ENCODE peak calls at places on chromosomes 1 and 21, in four cellular contexts. B is HepG2, S is HCT116, Z is K562. I is an unnamed sample.

GRCh38 chr1:241716915-241717651 is 65.0 kb downstream of the WDR64 start:
- DNase-seq in S (no peak), B (no peak), Z (no peak), I (no peak)

GRCh38 chr1:20716232-20716631 is 1.6 kb downstream of the KIF17 start:
- DNase-seq in S (no peak), B (no peak), Z (no peak), I (no peak)

GRCh38 chr1:208219659-208220282 is 24.4 kb downstream of the PLXNA2 start:
- DNase-seq in S (no peak), B (no peak), Z (peak), I (no peak)

GRCh38 chr1:222288056-222288455 is 259.8 kb downstream of the HHIPL2 start:
- DNase-seq in S (peak), Z (no peak), B (no peak), I (no peak)

GRCh38 chr1:143611159-143611558 is 360.6 kb downstream of the FAM72C start:
- DNase-seq in S (no peak), B (no peak), Z (no peak), I (no peak)

GRCh38 chr1:172897738-172898137 is 153.0 kb downstream of the TNFSF18 start:
- DNase-seq in B (no peak), Z (no peak), S (no peak), I (no peak)

GRCh38 chr1:35454616-35455015 is 102.6 kb downstream of the KIAA0319L start:
- DNase-seq in B (peak), S (no peak), Z (no peak), I (no peak)

GRCh38 chr1:64934115-64934880 is 32.1 kb downstream of the JAK1 start:
- DNase-seq in Z (peak), S (no peak), B (peak), I (no peak)

GRCh38 chr21:39263372-39263771 is 50.1 kb downstream of the BRWD1 start:
- DNase-seq in S (peak), Z (no peak), B (no peak), I (no peak)

GRCh38 chr1:185045793-185046441 is 559 bp downstream of the RNF2 start:
- DNase-seq in Z (peak), S (no peak), B (no peak), I (no peak)

GRCh38 chr1:26546375-26546774 is 16.8 kb downstream of the RPS6KA1 start:
- DNase-seq in S (no peak), B (no peak), Z (no peak), I (no peak)
- TF ChIP-seq TCF7L2 in S (no peak), B (no peak), Z (no peak), I (no peak)

DNA sequence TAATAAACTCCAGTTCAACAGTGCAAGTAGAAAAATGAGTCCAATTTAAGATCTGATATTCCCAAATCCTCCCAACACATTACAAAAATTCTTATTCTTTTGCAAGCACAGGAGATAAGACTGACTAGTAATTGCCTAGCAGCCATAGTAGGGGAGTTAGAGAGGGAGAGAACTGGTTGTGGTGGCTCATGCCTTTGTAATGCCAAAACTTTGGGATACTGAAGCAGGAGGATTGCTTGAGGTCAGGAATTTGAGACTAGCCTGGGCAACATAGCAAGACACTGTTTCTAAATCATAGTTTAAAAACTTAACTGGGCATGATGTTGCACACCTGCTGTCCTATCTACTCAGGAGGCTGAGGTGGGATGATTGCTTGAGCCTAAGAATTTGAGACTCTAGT is 26.7 kb upstream of the PAPPA2 start:
- DNase-seq in Z (no peak), S (no peak), B (no peak), I (no peak)
- TF ChIP-seq TCF7L2 in Z (no peak), S (no peak), B (no peak), I (no peak)

GRCh38 chr1:229716064-229716463 is 90.0 kb downstream of the URB2 start:
- DNase-seq in S (no peak), Z (no peak), B (no peak), I (no peak)

GRCh38 chr1:229716692-229717091 is 90.6 kb downstream of the URB2 start:
- DNase-seq in B (no peak), Z (no peak), S (no peak), I (no peak)

GRCh38 chr1:229714306-229714705 is 88.3 kb downstream of the URB2 start:
- DNase-seq in Z (no peak), B (no peak), S (no peak), I (no peak)

GRCh38 chr1:229717774-229718173 is 91.7 kb downstream of the URB2 start:
- DNase-seq in B (peak), S (no peak), Z (peak), I (no peak)

DNA sequence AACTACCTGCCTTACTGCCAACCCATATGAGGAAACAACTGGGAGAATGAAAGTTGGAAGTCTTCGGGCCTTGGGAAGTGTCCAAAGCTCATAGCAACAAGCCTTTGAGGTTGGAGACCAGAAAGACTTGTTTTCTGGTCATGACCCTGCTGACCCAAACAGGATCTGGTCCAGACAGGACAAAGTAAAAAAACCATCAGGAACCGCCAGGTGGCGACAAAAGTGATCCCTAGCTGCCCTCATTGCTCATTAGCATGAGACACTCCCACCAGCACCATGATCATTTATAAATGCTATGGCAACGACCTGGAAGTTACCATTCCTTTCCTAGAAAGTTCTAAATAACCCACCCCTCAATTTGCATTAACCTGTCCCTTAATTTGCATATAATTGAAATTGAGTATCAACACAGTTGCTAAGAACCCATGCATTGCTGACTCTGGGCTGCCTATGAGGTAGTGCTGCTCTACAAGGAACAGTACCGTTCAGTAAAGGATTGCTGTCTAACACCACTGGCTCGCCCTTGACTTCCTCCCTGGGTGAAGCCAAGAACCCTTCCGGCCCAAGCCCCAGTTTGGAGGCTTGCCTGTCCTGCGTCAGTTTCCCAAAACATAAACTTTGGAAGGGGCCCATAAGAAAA is 89.0 kb downstream of the URB2 start:
- DNase-seq in Z (peak), S (peak), B (peak), I (no peak)
- TF ChIP-seq TCF7L2 in Z (no peak), S (no peak), B (no peak), I (no peak)

DNA sequence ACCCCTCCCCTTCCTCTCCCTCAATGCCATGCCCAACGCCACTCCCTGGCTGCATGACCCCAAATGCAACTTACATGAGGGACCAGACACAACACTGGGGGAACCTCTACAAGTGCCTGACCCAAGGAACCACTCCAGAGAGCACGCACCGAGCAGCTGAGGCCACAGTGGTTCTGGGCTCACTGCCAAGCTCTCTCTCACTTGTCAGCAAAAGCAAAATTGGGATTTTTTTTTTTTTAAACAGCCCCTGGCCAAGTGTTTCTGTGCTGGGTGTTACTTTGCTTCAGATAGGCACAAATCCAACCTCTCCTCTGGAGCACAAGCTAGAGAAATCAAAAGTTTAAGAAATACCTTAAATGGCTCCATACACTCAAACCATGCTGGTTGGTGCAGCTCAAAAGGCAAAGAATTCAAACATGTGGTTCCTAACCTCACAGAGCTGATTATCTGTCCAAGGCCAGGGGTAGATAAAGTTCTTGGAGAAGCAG is 363.0 kb downstream of the SETD4 start:
- DNase-seq in S (no peak), B (no peak), Z (no peak), I (no peak)
- TF ChIP-seq TCF7L2 in S (no peak), B (no peak), Z (no peak), I (no peak)

GRCh38 chr1:30511563-30512252 is 211.7 kb downstream of the MATN1 start:
- DNase-seq in B (no peak), S (no peak), Z (no peak), I (no peak)
- TF ChIP-seq TCF7L2 in B (no peak), S (no peak), Z (no peak), I (no peak)

DNA sequence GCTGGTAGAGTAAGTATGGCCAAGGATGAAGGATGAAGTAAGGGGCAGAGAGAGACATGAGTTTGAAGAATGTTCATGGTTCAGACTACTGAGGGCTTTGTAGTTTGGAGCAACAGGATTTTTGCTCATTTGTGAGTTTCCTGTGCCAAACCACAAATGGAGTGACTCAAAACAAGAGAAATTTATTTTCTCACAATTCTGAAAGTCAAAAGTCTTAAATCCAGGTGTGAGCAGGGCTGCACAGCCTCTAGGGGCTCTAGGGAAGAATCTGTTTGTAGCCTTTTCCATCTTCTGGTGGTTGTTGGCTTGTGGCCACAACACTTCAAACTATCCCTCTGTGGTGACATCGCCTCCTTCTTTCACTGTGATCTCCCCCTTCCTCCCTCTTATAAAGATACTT is 58.9 kb downstream of the RHOU start:
- DNase-seq in Z (no peak), S (no peak), B (no peak), I (no peak)
- TF ChIP-seq TCF7L2 in Z (no peak), S (no peak), B (no peak), I (no peak)

GRCh38 chr1:75707191-75707590 is 17.3 kb upstream of the ACADM start:
- DNase-seq in B (peak), Z (peak), S (no peak), I (no peak)
- TF ChIP-seq TCF7L2 in B (no peak), Z (no peak), S (no peak), I (no peak)

I was measured in Panc1.